ENCODE peak calls at places on chromosome 18, in six cellular contexts. X is stimulated activated CD4-positive, alpha-beta T cell treated with anti-CD3 and anti-CD28 coated beads, Interleukin-1b, Interleukin-23, amount 100 ng/mL, for 24 hours; U is RKO; C is tibial nerve; K is neural crest cell; Q is C1 segment of cervical spinal cord. J is an unnamed sample.

GRCh38 chr18:49335677-49336076 is 124.8 kb downstream of the DYM start:
- DNase-seq in C (no peak), U (no peak), Q (no peak), X (no peak), K (no peak), J (no peak)

GRCh38 chr18:3508576-3509559 is 58.9 kb downstream of the TGIF1 start:
- DNase-seq in X (no peak), U (no peak), Q (no peak), K (no peak), C (no peak), J (no peak)

GRCh38 chr18:8726963-8727730 is 21.8 kb downstream of the MTCL1 start:
- DNase-seq in Q (no peak), U (no peak), C (no peak), X (no peak), K (no peak), J (no peak)

GRCh38 chr18:44914028-44914427 is 233.3 kb downstream of the SETBP1 start:
- DNase-seq in Q (no peak), K (no peak), U (no peak), C (no peak), X (no peak), J (no peak)

GRCh38 chr18:23967321-23968089 is 47.0 kb upstream of the TTC39C start:
- DNase-seq in Q (no peak), C (no peak), U (no peak), K (no peak), X (no peak), J (no peak)

GRCh38 chr18:77114070-77114563 is 18.5 kb downstream of the MBP start:
- DNase-seq in Q (no peak), K (no peak), C (no peak), X (no peak), U (no peak), J (no peak)

GRCh38 chr18:9716780-9717563 is 8.9 kb downstream of the RAB31 start:
- DNase-seq in K (no peak), U (no peak), C (no peak), X (no peak), Q (no peak), J (no peak)

GRCh38 chr18:55248497-55248896 is 289.2 kb upstream of the CCDC68 start:
- DNase-seq in C (no peak), U (no peak), X (no peak), Q (no peak), K (no peak), J (no peak)

GRCh38 chr18:62660741-62661140 is 54.6 kb upstream of the PHLPP1 start:
- DNase-seq in X (no peak), Q (no peak), C (no peak), U (no peak), K (no peak), J (no peak)

GRCh38 chr18:50853863-50854271 is 25.1 kb upstream of the ME2 start:
- DNase-seq in U (peak), Q (peak), K (peak), C (no peak), X (no peak), J (no peak)

GRCh38 chr18:48715651-48716354 is 177.0 kb downstream of the CTIF start:
- DNase-seq in K (no peak), U (no peak), C (peak), Q (peak), X (no peak), J (no peak)